ENCODE peak calls at places on chromosomes 5 and 9, in eight cellular contexts. A, U, N, T, L, R, H and D are unnamed samples.

GRCh38 chr5:171801-172331 is 19.4 kb upstream of the LRRC14B start:
- DNase-seq in N (no peak), L (peak; percentile 66), T (no peak), U (no peak), A (no peak), R (no peak), H (no peak), D (no peak)

GRCh38 chr9:755454-756381 is 85.8 kb upstream of the DMRT1 start:
- DNase-seq in A (no peak), U (peak; percentile 99), R (no peak), L (no peak), H (no peak), T (no peak), N (no peak), D (no peak)

GRCh38 chr9:137366445-137366810 is 56.5 kb downstream of the EXD3 start:
- DNase-seq in H (no peak), L (peak; percentile 51), R (no peak), T (no peak), N (no peak), A (no peak), U (no peak), D (no peak)

GRCh38 chr5:65151632-65152031 is 330.1 kb downstream of the ADAMTS6 start:
- DNase-seq in L (no peak), N (no peak), T (no peak), U (no peak), H (no peak), A (no peak), R (no peak), D (no peak)

GRCh38 chr9:81374881-81375280 is 314.5 kb downstream of the TLE1 start:
- DNase-seq in A (no peak), R (no peak), T (no peak), N (no peak), L (no peak), H (no peak), U (peak; percentile 36), D (no peak)

GRCh38 chr9:18595597-18595996 is 121.6 kb downstream of the ADAMTSL1 start:
- DNase-seq in N (no peak), L (no peak), R (no peak), U (peak; percentile 43), H (no peak), T (no peak), A (no peak), D (no peak)

GRCh38 chr5:3592298-3592697 is 3.3 kb upstream of the IRX1 start:
- DNase-seq in A (no peak), L (no peak), R (no peak), N (peak; percentile 50), H (no peak), U (no peak), T (no peak), D (no peak)

GRCh38 chr9:96781552-96781951 is 3.7 kb upstream of the ZNF510 start:
- DNase-seq in T (no peak), U (no peak), N (no peak), A (no peak), L (no peak), R (no peak), H (no peak), D (no peak)

GRCh38 chr9:22097712-22098111 is 88.6 kb upstream of the CDKN2B start:
- DNase-seq in T (no peak), A (no peak), H (no peak), N (no peak), U (peak; percentile 78), L (no peak), R (no peak), D (no peak)

GRCh38 chr9:74755355-74755754 is 132.4 kb downstream of the TRPM6 start:
- DNase-seq in N (no peak), R (no peak), H (no peak), A (no peak), L (no peak), T (no peak), U (no peak), D (no peak)

GRCh38 chr5:100311811-100312210 is 223.4 kb upstream of the FAM174A start:
- DNase-seq in A (no peak), U (no peak), N (no peak), R (no peak), L (no peak), H (no peak), T (no peak), D (no peak)

GRCh38 chr5:54774281-54775171 is 210.9 kb downstream of the ESM1 start:
- DNase-seq in T (no peak), H (no peak), N (no peak), U (peak; percentile 3), L (peak; percentile 79), R (no peak), A (peak; percentile 37), D (no peak)